ENCODE peak calls at places on chromosomes 13 and 19, in eight cellular contexts. D is activated naive CD4-positive, alpha-beta T cell; H is HS-5; I is T1000; Z is mucosa of gallbladder; P is midbrain; M is DMS153; V is heart left ventricle. Q is an unnamed sample.
A peak's percentile ranks its signal among the peaks of the same experiment; 100 is the strongest.

GRCh38 chr13:49295231-49295630 is 47.5 kb downstream of the CDADC1 start:
- DNase-seq in D (no peak), H (no peak), I (no peak), Z (no peak), P (no peak), M (no peak), V (no peak), Q (no peak)

GRCh38 chr13:98746968-98747367 is 5.5 kb downstream of the SLC15A1 start:
- DNase-seq in D (no peak), H (no peak), I (no peak), Z (peak; percentile 63), P (no peak), M (no peak), V (no peak), Q (no peak)

GRCh38 chr19:6424190-6424938 is at the start of gene KHSRP:
- DNase-seq in D (no peak), H (no peak), I (no peak), Z (no peak), P (no peak), M (no peak), V (peak; percentile 51), Q (no peak)

GRCh38 chr19:13839938-13840750 is 36.8 kb upstream of the NANOS3 start:
- DNase-seq in D (no peak), H (no peak), I (peak; percentile 67), Z (no peak), P (no peak), M (no peak), V (no peak), Q (peak; percentile 56)

GRCh38 chr13:79861731-79862130 is 380.8 kb downstream of the NDFIP2 start:
- DNase-seq in D (no peak), H (no peak), I (no peak), Z (no peak), P (no peak), M (no peak), V (no peak), Q (no peak)

GRCh38 chr19:55465460-55466245 is 1.1 kb upstream of the C19orf85 start:
- DNase-seq in D (no peak), H (no peak), I (no peak), Z (no peak), P (no peak), M (no peak), V (no peak), Q (no peak)

GRCh38 chr19:51531349-51532315 is at the start of gene SIGLEC6:
- DNase-seq in D (no peak), H (no peak), I (no peak), Z (peak; percentile 56), P (peak; percentile 30), M (no peak), V (peak; percentile 49), Q (no peak)

GRCh38 chr19:35479278-35479677 is 11.0 kb downstream of the KRTDAP start:
- DNase-seq in D (no peak), H (no peak), I (no peak), Z (no peak), P (no peak), M (no peak), V (no peak), Q (no peak)

GRCh38 chr19:30074741-30075460 is 132.9 kb downstream of the URI1 start:
- DNase-seq in D (no peak), H (no peak), I (no peak), Z (no peak), P (no peak), M (no peak), V (no peak), Q (no peak)

GRCh38 chr19:51259348-51260245 is 8.7 kb downstream of the SIGLECL1 start:
- DNase-seq in D (no peak), H (no peak), I (no peak), Z (peak; percentile 27), P (peak; percentile 36), M (no peak), V (peak; percentile 25), Q (peak; percentile 17)

GRCh38 chr19:2634228-2634951 is 68.1 kb downstream of the GNG7 start:
- DNase-seq in D (no peak), H (no peak), I (no peak), Z (no peak), P (no peak), M (no peak), V (no peak), Q (no peak)

GRCh38 chr13:110422913-110423688 is 116.0 kb downstream of the COL4A2 start:
- DNase-seq in D (no peak), H (peak; percentile 37), I (no peak), Z (no peak), P (no peak), M (no peak), V (no peak), Q (no peak)

GRCh38 chr13:33285420-33286124 is at the start of gene STARD13:
- DNase-seq in D (no peak), H (peak; percentile 73), I (peak; percentile 88), Z (peak; percentile 95), P (peak; percentile 97), M (peak; percentile 55), V (peak; percentile 95), Q (peak; percentile 94)

GRCh38 chr19:42249769-42250168 is 5.2 kb downstream of the ERF start:
- DNase-seq in D (no peak), H (no peak), I (no peak), Z (no peak), P (no peak), M (no peak), V (no peak), Q (no peak)

GRCh38 chr13:32642858-32643257 is 56.6 kb downstream of the PDS5B start:
- DNase-seq in D (no peak), H (no peak), I (no peak), Z (no peak), P (no peak), M (no peak), V (no peak), Q (no peak)

GRCh38 chr13:71866173-71867091 is 572 bp downstream of the DACH1 start:
- DNase-seq in D (no peak), H (no peak), I (no peak), Z (no peak), P (no peak), M (peak; percentile 20), V (peak; percentile 25), Q (no peak)

GRCh38 chr13:107299717-107300116 is 731.8 kb upstream of the ARGLU1 start:
- DNase-seq in D (no peak), H (no peak), I (no peak), Z (no peak), P (no peak), M (no peak), V (no peak), Q (peak; percentile 11)

GRCh38 chr19:10566658-10567410 is 1.0 kb upstream of the KRI1 start:
- DNase-seq in D (no peak), H (no peak), I (no peak), Z (no peak), P (no peak), M (no peak), V (no peak), Q (no peak)

GRCh38 chr19:31272707-31273106 is 76.5 kb downstream of the TSHZ3 start:
- DNase-seq in D (no peak), H (no peak), I (no peak), Z (no peak), P (no peak), M (no peak), V (no peak), Q (no peak)

GRCh38 chr13:95516492-95516891 is 36.0 kb upstream of the CLDN10 start:
- DNase-seq in D (no peak), H (no peak), I (no peak), Z (no peak), P (no peak), M (no peak), V (no peak), Q (no peak)

GRCh38 chr13:44843403-44843802 is 145.9 kb downstream of the NUFIP1 start:
- DNase-seq in D (no peak), H (no peak), I (no peak), Z (no peak), P (no peak), M (no peak), V (no peak), Q (no peak)

GRCh38 chr19:45130888-45131615 is 29.7 kb downstream of the NKPD1 start:
- DNase-seq in D (no peak), H (no peak), I (no peak), Z (peak; percentile 24), P (no peak), M (peak; percentile 99), V (no peak), Q (no peak)

GRCh38 chr13:103040006-103040405 is 26.2 kb downstream of the SLC10A2 start:
- DNase-seq in D (no peak), H (no peak), I (no peak), Z (no peak), P (no peak), M (no peak), V (no peak), Q (no peak)

GRCh38 chr13:113974304-113975281 is 717 bp upstream of the C13orf46 start:
- DNase-seq in D (no peak), H (no peak), I (no peak), Z (no peak), P (no peak), M (no peak), V (no peak), Q (no peak)

GRCh38 chr13:20303636-20304035 is 71.5 kb upstream of the GJB6 start:
- DNase-seq in D (no peak), H (no peak), I (no peak), Z (no peak), P (no peak), M (no peak), V (no peak), Q (peak; percentile 67)

GRCh38 chr19:47421244-47421786 is 2.0 kb upstream of the MEIS3 start:
- DNase-seq in D (no peak), H (no peak), I (no peak), Z (no peak), P (no peak), M (no peak), V (no peak), Q (no peak)

GRCh38 chr13:113152894-113153809 is 5.3 kb upstream of the PROZ start:
- DNase-seq in D (no peak), H (peak; percentile 4), I (no peak), Z (peak; percentile 31), P (no peak), M (peak; percentile 16), V (peak; percentile 52), Q (peak; percentile 6)

GRCh38 chr13:21219044-21219381 is 42.6 kb downstream of the MRPL57 start:
- DNase-seq in D (no peak), H (no peak), I (no peak), Z (no peak), P (no peak), M (no peak), V (no peak), Q (no peak)

GRCh38 chr13:40060318-40061007 is 405.0 kb downstream of the COG6 start:
- DNase-seq in D (no peak), H (peak; percentile 4), I (peak; percentile 2), Z (peak; percentile 17), P (peak; percentile 27), M (peak; percentile 90), V (no peak), Q (peak; percentile 95)

GRCh38 chr13:90627813-90628212 is 719.7 kb upstream of the MIR17HG start:
- DNase-seq in D (no peak), H (no peak), I (no peak), Z (no peak), P (no peak), M (no peak), V (no peak), Q (no peak)

GRCh38 chr19:4431808-4432674 is 25.6 kb downstream of the UBXN6 start:
- DNase-seq in D (no peak), H (no peak), I (no peak), Z (no peak), P (peak; percentile 24), M (no peak), V (no peak), Q (no peak)

GRCh38 chr19:7130043-7130442 is 60.5 kb downstream of the ZNF557 start:
- DNase-seq in D (no peak), H (no peak), I (no peak), Z (no peak), P (no peak), M (no peak), V (no peak), Q (no peak)

GRCh38 chr19:48799358-48800300 is 11.2 kb downstream of the BCAT2 start:
- DNase-seq in D (no peak), H (no peak), I (no peak), Z (no peak), P (no peak), M (no peak), V (no peak), Q (no peak)

GRCh38 chr13:98752111-98752941 is at the start of gene SLC15A1:
- DNase-seq in D (no peak), H (no peak), I (no peak), Z (no peak), P (no peak), M (no peak), V (no peak), Q (no peak)